ENCODE peak calls at places on chromosomes 6 and 20, in four cellular contexts. D is left ventricle myocardium inferior, J is cardiac muscle cell, I is PC-9. W is an unnamed sample.

GRCh38 chr6:31795616-31796298 is at the start of gene VARS1:
- DNase-seq in D (peak; percentile 94), J (peak; percentile 96), I (peak; percentile 89), W (peak; percentile 100)

GRCh38 chr6:38179300-38179699 is 359.8 kb downstream of the ZFAND3 start:
- DNase-seq in D (no peak), J (no peak), I (no peak), W (peak; percentile 72)

GRCh38 chr6:123333000-123333756 is 303.6 kb downstream of the TRDN start:
- DNase-seq in D (no peak), J (no peak), I (no peak), W (no peak)

GRCh38 chr6:150766201-150766997 is 99.1 kb upstream of the MTHFD1L start:
- DNase-seq in D (peak; percentile 31), J (peak; percentile 52), I (no peak), W (no peak)

GRCh38 chr20:51791626-51792025 is 10.7 kb downstream of the SALL4 start:
- DNase-seq in D (no peak), J (no peak), I (no peak), W (no peak)

GRCh38 chr6:166627875-166628849 is 1.1 kb upstream of the RPS6KA2 start:
- DNase-seq in D (peak; percentile 87), J (peak; percentile 61), I (no peak), W (peak; percentile 89)

GRCh38 chr20:10619427-10619826 is 54.4 kb downstream of the JAG1 start:
- DNase-seq in D (no peak), J (peak; percentile 85), I (peak; percentile 64), W (no peak)

GRCh38 chr6:154824076-154824475 is 90.9 kb downstream of the SCAF8 start:
- DNase-seq in D (no peak), J (peak; percentile 40), I (no peak), W (no peak)

GRCh38 chr6:45645302-45645701 is 267.6 kb upstream of the SUPT3H start:
- DNase-seq in D (no peak), J (no peak), I (no peak), W (peak; percentile 6)

GRCh38 chr20:51198876-51199523 is 176.1 kb upstream of the KCNG1 start:
- DNase-seq in D (no peak), J (no peak), I (no peak), W (no peak)

GRCh38 chr20:25867776-25868649 is 171.4 kb upstream of the ZNF337 start:
- DNase-seq in D (peak; percentile 83), J (peak; percentile 88), I (peak; percentile 37), W (peak; percentile 82)

GRCh38 chr20:25864986-25865714 is 168.5 kb upstream of the ZNF337 start:
- DNase-seq in D (no peak), J (no peak), I (no peak), W (no peak)

GRCh38 chr20:25863536-25864325 is 167.1 kb upstream of the ZNF337 start:
- DNase-seq in D (no peak), J (peak; percentile 26), I (peak; percentile 55), W (peak; percentile 25)

GRCh38 chr20:25864326-25864970 is 167.8 kb upstream of the ZNF337 start:
- DNase-seq in D (no peak), J (no peak), I (no peak), W (peak; percentile 1)

DNA sequence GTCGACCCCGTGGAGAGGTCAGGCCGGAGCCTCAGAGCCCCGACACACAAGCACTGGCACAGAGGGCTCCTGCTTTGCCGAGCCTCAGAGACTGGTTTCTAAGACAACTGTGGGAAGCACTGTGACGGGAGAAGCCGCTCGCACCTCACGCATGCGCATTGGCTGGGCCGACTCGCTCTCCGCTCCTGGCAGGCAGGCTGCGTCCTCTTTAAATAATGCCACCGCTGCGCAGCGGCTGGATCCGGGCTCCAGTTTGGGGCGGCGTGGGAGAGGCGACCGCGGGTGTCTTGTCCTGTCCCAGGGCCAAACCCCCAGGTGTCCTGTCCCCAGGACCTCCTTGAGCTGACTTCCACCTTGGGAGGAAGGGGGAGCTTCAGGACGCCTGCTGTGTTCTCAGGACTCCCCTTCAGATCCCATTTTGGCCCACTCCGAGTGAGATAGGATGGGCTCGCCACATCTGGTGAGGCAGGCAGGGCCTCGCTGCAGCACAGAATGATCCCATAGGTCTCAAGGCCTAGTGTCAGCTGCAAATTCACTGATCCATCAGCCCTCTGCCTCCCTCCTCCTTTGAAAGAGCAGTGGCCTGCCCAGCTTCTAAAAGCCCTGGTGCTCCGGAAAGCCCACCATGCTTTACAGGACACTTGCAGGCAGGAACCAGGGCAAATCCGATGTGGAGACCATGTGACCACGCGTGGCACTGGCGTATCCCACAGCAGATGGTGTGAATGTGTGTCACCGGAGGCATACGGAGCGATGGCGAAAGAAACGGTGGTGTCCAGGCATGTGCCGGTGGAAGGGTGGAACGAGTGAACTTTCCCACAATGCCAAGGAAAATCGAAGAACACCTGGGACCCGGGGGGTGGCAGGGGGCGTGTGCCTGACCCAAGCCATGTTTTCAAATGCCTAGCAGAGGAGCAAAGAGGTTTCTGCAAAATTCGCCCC is 169.3 kb upstream of the ZNF337 start:
- DNase-seq in D (peak; percentile 78), J (peak; percentile 86), I (peak; percentile 37), W (peak; percentile 83)
- H3K27me3 ChIP-seq in D (no peaks in the 10 kb centered on the region), J (peaks cover 72% of the 10 kb centered on the region), I (no peaks in the 10 kb centered on the region), W (peaks cover 83% of the 10 kb centered on the region)

DNA sequence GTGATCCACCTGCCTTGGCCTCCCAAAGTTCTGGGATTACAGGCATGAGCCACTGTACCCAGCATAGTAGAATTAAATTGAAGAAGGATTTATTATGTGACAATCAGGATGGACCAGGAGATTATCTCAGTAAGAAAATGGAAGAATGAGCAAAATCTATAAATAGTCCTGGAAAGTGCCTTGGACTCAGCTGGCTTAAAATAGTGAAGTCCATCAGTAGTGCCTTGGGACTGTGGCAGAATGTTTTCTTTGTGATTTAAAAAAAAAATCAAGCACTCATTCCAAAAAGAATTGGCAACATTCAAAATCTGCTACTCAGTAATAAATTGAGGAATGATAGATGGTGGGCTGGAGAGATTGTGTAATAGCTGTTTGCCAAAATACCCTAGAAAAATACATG is 37.1 kb upstream of the MAS1 start:
- DNase-seq in D (no peak), J (no peak), I (no peak), W (no peak)
- H3K4me3 ChIP-seq in D (no peak overlapping the region), J (no peak overlapping the region), I (no peak overlapping the region), W (no peak overlapping the region)

GRCh38 chr20:57023007-57023406 is 243.4 kb downstream of the BMP7 start:
- DNase-seq in D (no peak), J (no peak), I (no peak), W (no peak)

GRCh38 chr20:57022306-57022705 is 244.1 kb downstream of the BMP7 start:
- DNase-seq in D (no peak), J (no peak), I (no peak), W (peak; percentile 91)

GRCh38 chr20:57023997-57024396 is 242.4 kb downstream of the BMP7 start:
- DNase-seq in D (no peak), J (no peak), I (no peak), W (no peak)

GRCh38 chr20:57024849-57025248 is 241.6 kb downstream of the BMP7 start:
- DNase-seq in D (no peak), J (no peak), I (no peak), W (no peak)

DNA sequence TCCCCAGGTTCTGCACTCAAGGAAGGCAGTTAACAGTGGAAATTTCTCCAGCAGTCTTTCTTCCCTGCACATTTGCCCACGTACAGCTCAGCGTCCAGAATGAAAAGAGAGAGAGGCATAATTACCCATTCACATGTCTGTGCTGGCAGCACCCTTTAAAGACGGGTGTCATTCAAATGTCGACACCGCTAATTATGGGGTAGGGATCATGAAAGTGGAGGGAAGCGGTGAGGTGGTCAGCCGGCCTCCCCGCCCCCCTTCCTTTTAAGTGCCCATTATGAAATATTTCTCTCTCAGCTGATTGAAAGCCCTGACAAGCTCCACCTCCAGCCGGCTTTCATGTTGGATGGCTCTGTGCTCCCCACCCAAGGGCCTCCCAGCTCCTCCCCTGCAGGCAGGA is 246.1 kb downstream of the BMP7 start:
- DNase-seq in D (no peak), J (no peak), I (no peak), W (no peak)
- H3K27me3 ChIP-seq in D (peaks cover 93% of the 10 kb centered on the region), J (peaks cover 16% of the 10 kb centered on the region), I (no peaks in the 10 kb centered on the region), W (no peaks in the 10 kb centered on the region)

GRCh38 chr20:62405108-62405980 is 1.7 kb downstream of the CABLES2 start:
- DNase-seq in D (peak; percentile 38), J (peak; percentile 74), I (peak; percentile 64), W (peak; percentile 94)
- H3K4me3 ChIP-seq in D (peak overlapping the region; percentile 78), J (no peak overlapping the region), I (no peak overlapping the region), W (no peak overlapping the region)

GRCh38 chr6:19999319-20000191 is 162.4 kb downstream of the ID4 start:
- DNase-seq in D (no peak), J (no peak), I (peak; percentile 37), W (no peak)
- H3K27me3 ChIP-seq in D (peaks cover 22% of the 10 kb centered on the region), J (no peaks in the 10 kb centered on the region), I (no peaks in the 10 kb centered on the region), W (no peaks in the 10 kb centered on the region)

W was measured in H7.